ENCODE peak calls at places on chromosomes 2 and 18, in five cellular contexts. One of them, this sample, is unnamed.

GRCh38 chr2:19363474-19363778 is 5.0 kb upstream of the OSR1 start:
- DNase-seq in lower leg skin: no peak
- DNase-seq in MCF 10A: no peak
- DNase-seq in heart left ventricle: no peak
- DNase-seq in mammary epithelial cell: no peak
- DNase-seq in this sample: no peak

GRCh38 chr2:204199357-204199756 is 262.8 kb downstream of the ICOS start:
- DNase-seq in lower leg skin: no peak
- DNase-seq in MCF 10A: peak; percentile 68
- DNase-seq in heart left ventricle: no peak
- DNase-seq in mammary epithelial cell: no peak
- DNase-seq in this sample: no peak

GRCh38 chr18:10518595-10519273 is 7.1 kb upstream of the NAPG start:
- DNase-seq in lower leg skin: peak; percentile 83
- DNase-seq in MCF 10A: no peak
- DNase-seq in heart left ventricle: peak; percentile 68
- DNase-seq in mammary epithelial cell: no peak
- DNase-seq in this sample: no peak

GRCh38 chr2:215002500-215002899 is 135.9 kb downstream of the ABCA12 start:
- DNase-seq in lower leg skin: no peak
- DNase-seq in MCF 10A: peak; percentile 55
- DNase-seq in heart left ventricle: no peak
- DNase-seq in mammary epithelial cell: no peak
- DNase-seq in this sample: no peak

GRCh38 chr2:144390424-144391020 is 129.4 kb downstream of the ZEB2 start:
- DNase-seq in lower leg skin: no peak
- DNase-seq in MCF 10A: no peak
- DNase-seq in heart left ventricle: no peak
- DNase-seq in mammary epithelial cell: no peak
- DNase-seq in this sample: no peak

GRCh38 chr2:37300578-37300977 is 24.1 kb downstream of the PRKD3 start:
- DNase-seq in lower leg skin: no peak
- DNase-seq in MCF 10A: no peak
- DNase-seq in heart left ventricle: no peak
- DNase-seq in mammary epithelial cell: no peak
- DNase-seq in this sample: no peak

GRCh38 chr2:133369896-133370295 is 198.4 kb downstream of the NCKAP5 start:
- DNase-seq in lower leg skin: no peak
- DNase-seq in MCF 10A: no peak
- DNase-seq in heart left ventricle: no peak
- DNase-seq in mammary epithelial cell: no peak
- DNase-seq in this sample: no peak

GRCh38 chr18:5868218-5868904 is 27.0 kb downstream of the TMEM200C start:
- DNase-seq in lower leg skin: peak; percentile 87
- DNase-seq in MCF 10A: peak; percentile 42
- DNase-seq in heart left ventricle: peak; percentile 65
- DNase-seq in mammary epithelial cell: peak; percentile 66
- DNase-seq in this sample: no peak

GRCh38 chr2:70921031-70921430 is 14.7 kb upstream of the ATP6V1B1 start:
- DNase-seq in lower leg skin: peak; percentile 76
- DNase-seq in MCF 10A: no peak
- DNase-seq in heart left ventricle: no peak
- DNase-seq in mammary epithelial cell: no peak
- DNase-seq in this sample: no peak

GRCh38 chr2:39175391-39175790 is 54.5 kb upstream of the SOS1 start:
- DNase-seq in lower leg skin: no peak
- DNase-seq in MCF 10A: peak; percentile 1
- DNase-seq in heart left ventricle: no peak
- DNase-seq in mammary epithelial cell: peak; percentile 5
- DNase-seq in this sample: no peak

GRCh38 chr2:79511320-79511951 is 1.4 kb upstream of the CTNNA2 start:
- DNase-seq in lower leg skin: no peak
- DNase-seq in MCF 10A: peak; percentile 11
- DNase-seq in heart left ventricle: no peak
- DNase-seq in mammary epithelial cell: peak; percentile 1
- DNase-seq in this sample: no peak

GRCh38 chr18:12391487-12392136 is 14.6 kb upstream of the AFG3L2 start:
- DNase-seq in lower leg skin: peak; percentile 88
- DNase-seq in MCF 10A: peak; percentile 75
- DNase-seq in heart left ventricle: peak; percentile 53
- DNase-seq in mammary epithelial cell: peak; percentile 48
- DNase-seq in this sample: peak; percentile 33

GRCh38 chr2:65299246-65299645 is 71.6 kb downstream of the ACTR2 start:
- DNase-seq in lower leg skin: no peak
- DNase-seq in MCF 10A: peak; percentile 44
- DNase-seq in heart left ventricle: no peak
- DNase-seq in mammary epithelial cell: peak; percentile 43
- DNase-seq in this sample: no peak

GRCh38 chr18:12361770-12362378 is 15.2 kb downstream of the AFG3L2 start:
- DNase-seq in lower leg skin: no peak
- DNase-seq in MCF 10A: no peak
- DNase-seq in heart left ventricle: peak; percentile 81
- DNase-seq in mammary epithelial cell: no peak
- DNase-seq in this sample: no peak

GRCh38 chr18:79506191-79507075 is 110.7 kb downstream of the NFATC1 start:
- DNase-seq in lower leg skin: peak; percentile 86
- DNase-seq in MCF 10A: no peak
- DNase-seq in heart left ventricle: peak; percentile 62
- DNase-seq in mammary epithelial cell: no peak
- DNase-seq in this sample: no peak

GRCh38 chr18:69588301-69588700 is 187.6 kb downstream of the DOK6 start:
- DNase-seq in lower leg skin: no peak
- DNase-seq in MCF 10A: peak; percentile 13
- DNase-seq in heart left ventricle: no peak
- DNase-seq in mammary epithelial cell: no peak
- DNase-seq in this sample: no peak

GRCh38 chr18:22542400-22542835 is 124.7 kb upstream of the CTAGE1 start:
- DNase-seq in lower leg skin: no peak
- DNase-seq in MCF 10A: peak; percentile 61
- DNase-seq in heart left ventricle: no peak
- DNase-seq in mammary epithelial cell: peak; percentile 60
- DNase-seq in this sample: no peak

GRCh38 chr2:127596311-127597045 is 49.5 kb upstream of the GPR17 start:
- DNase-seq in lower leg skin: peak; percentile 59
- DNase-seq in MCF 10A: no peak
- DNase-seq in heart left ventricle: no peak
- DNase-seq in mammary epithelial cell: no peak
- DNase-seq in this sample: no peak

GRCh38 chr2:39996653-39997080 is 217.6 kb upstream of the THUMPD2 start:
- DNase-seq in lower leg skin: no peak
- DNase-seq in MCF 10A: peak; percentile 76
- DNase-seq in heart left ventricle: no peak
- DNase-seq in mammary epithelial cell: peak; percentile 96
- DNase-seq in this sample: no peak

GRCh38 chr2:235489897-235490296 is 3.9 kb upstream of the AGAP1 start:
- DNase-seq in lower leg skin: no peak
- DNase-seq in MCF 10A: no peak
- DNase-seq in heart left ventricle: no peak
- DNase-seq in mammary epithelial cell: no peak
- DNase-seq in this sample: no peak

GRCh38 chr2:19738707-19739106 is 163.1 kb downstream of the TTC32 start:
- DNase-seq in lower leg skin: peak; percentile 90
- DNase-seq in MCF 10A: no peak
- DNase-seq in heart left ventricle: peak; percentile 43
- DNase-seq in mammary epithelial cell: no peak
- DNase-seq in this sample: no peak

GRCh38 chr2:2890246-2890645 is 487.4 kb downstream of the EIPR1 start:
- DNase-seq in lower leg skin: peak; percentile 56
- DNase-seq in MCF 10A: no peak
- DNase-seq in heart left ventricle: no peak
- DNase-seq in mammary epithelial cell: no peak
- DNase-seq in this sample: no peak